ENCODE peak calls at places on chromosome 10, in six cellular contexts. H, U, L, K, V and R are unnamed samples.
A peak's percentile ranks its signal among the peaks of the same experiment; 100 is the strongest.

GRCh38 chr10:110872145-110872983 is 636 bp downstream of the PDCD4 start:
- DNase-seq in V (peak; percentile 83), L (peak; percentile 61), U (peak; percentile 93), K (peak; percentile 94), H (peak; percentile 88), R (peak; percentile 81)

GRCh38 chr10:63502832-63503231 is 18.4 kb upstream of the REEP3 start:
- DNase-seq in L (no peak), H (no peak), K (no peak), V (no peak), U (no peak), R (no peak)

GRCh38 chr10:72049969-72050781 is 38.2 kb downstream of the SPOCK2 start:
- DNase-seq in H (no peak), K (no peak), U (peak; percentile 61), L (no peak), V (peak; percentile 64), R (no peak)

GRCh38 chr10:29634764-29635625 is at the start of gene SVIL:
- DNase-seq in H (no peak), U (peak; percentile 92), L (no peak), K (peak; percentile 97), V (peak; percentile 64), R (peak; percentile 71)

GRCh38 chr10:133225707-133226191 is 4.3 kb upstream of the UTF1 start:
- DNase-seq in H (no peak), V (no peak), K (no peak), L (no peak), U (no peak), R (no peak)

GRCh38 chr10:26502988-26503387 is 64.8 kb downstream of the APBB1IP start:
- DNase-seq in U (no peak), K (no peak), H (no peak), V (no peak), L (no peak), R (no peak)

GRCh38 chr10:86289577-86289868 is 77.1 kb downstream of the GRID1 start:
- DNase-seq in V (peak; percentile 32), U (peak; percentile 16), L (no peak), H (no peak), K (no peak), R (no peak)

GRCh38 chr10:46560381-46560780 is 3.9 kb upstream of the GPRIN2 start:
- DNase-seq in K (no peak), L (no peak), V (no peak), U (no peak), H (no peak), R (no peak)

GRCh38 chr10:131788386-131788785 is 112.4 kb upstream of the PPP2R2D start:
- DNase-seq in H (no peak), V (peak; percentile 80), L (no peak), K (no peak), U (peak; percentile 72), R (no peak)

GRCh38 chr10:10804998-10805737 is 212.5 kb upstream of the CELF2 start:
- DNase-seq in V (no peak), K (no peak), H (no peak), U (peak; percentile 69), L (no peak), R (peak; percentile 77)

GRCh38 chr10:75845538-75845937 is 414.1 kb downstream of the LRMDA start:
- DNase-seq in V (no peak), U (peak; percentile 5), H (no peak), L (no peak), K (no peak), R (no peak)

GRCh38 chr10:29496341-29497162 is 138.2 kb downstream of the SVIL start:
- DNase-seq in L (peak; percentile 50), U (peak; percentile 87), V (peak; percentile 91), K (peak; percentile 73), H (peak; percentile 67), R (peak; percentile 61)

GRCh38 chr10:46253076-46254006 is 33.5 kb upstream of the ANTXRL start:
- DNase-seq in K (no peak), H (no peak), L (no peak), U (no peak), V (no peak), R (no peak)

GRCh38 chr10:113303747-113304146 is 249.1 kb upstream of the HABP2 start:
- DNase-seq in K (peak; percentile 67), V (no peak), L (no peak), U (no peak), H (no peak), R (peak; percentile 12)

GRCh38 chr10:3963191-3963673 is 178.2 kb upstream of the KLF6 start:
- DNase-seq in L (no peak), H (no peak), V (no peak), K (no peak), U (no peak), R (no peak)

GRCh38 chr10:132365102-132365501 is 31.9 kb upstream of the PWWP2B start:
- DNase-seq in U (no peak), V (no peak), K (no peak), L (no peak), H (no peak), R (no peak)

GRCh38 chr10:132641401-132641800 is 103.8 kb downstream of the INPP5A start:
- DNase-seq in V (peak; percentile 10), L (no peak), K (no peak), H (no peak), U (no peak), R (no peak)

GRCh38 chr10:127556911-127557310 is 7.8 kb downstream of the NPS start:
- DNase-seq in H (peak; percentile 74), L (no peak), U (peak; percentile 77), K (no peak), V (peak; percentile 69), R (no peak)

GRCh38 chr10:24255907-24256306 is 47.0 kb downstream of the KIAA1217 start:
- DNase-seq in U (peak; percentile 40), H (no peak), V (no peak), K (no peak), L (no peak), R (no peak)

GRCh38 chr10:29607576-29607975 is 27.2 kb downstream of the SVIL start:
- DNase-seq in K (no peak), U (no peak), V (no peak), L (no peak), H (no peak), R (no peak)

GRCh38 chr10:99799613-99800012 is 17.2 kb downstream of the ABCC2 start:
- DNase-seq in V (no peak), L (no peak), H (no peak), K (no peak), U (peak; percentile 37), R (no peak)

GRCh38 chr10:99798031-99798430 is 15.6 kb downstream of the ABCC2 start:
- DNase-seq in V (no peak), H (no peak), L (no peak), U (no peak), K (no peak), R (no peak)

GRCh38 chr10:99793819-99794218 is 11.4 kb downstream of the ABCC2 start:
- DNase-seq in H (no peak), V (no peak), K (no peak), U (no peak), L (no peak), R (no peak)

GRCh38 chr10:99796928-99797327 is 14.5 kb downstream of the ABCC2 start:
- DNase-seq in V (no peak), H (no peak), U (no peak), L (no peak), K (no peak), R (no peak)

DNA sequence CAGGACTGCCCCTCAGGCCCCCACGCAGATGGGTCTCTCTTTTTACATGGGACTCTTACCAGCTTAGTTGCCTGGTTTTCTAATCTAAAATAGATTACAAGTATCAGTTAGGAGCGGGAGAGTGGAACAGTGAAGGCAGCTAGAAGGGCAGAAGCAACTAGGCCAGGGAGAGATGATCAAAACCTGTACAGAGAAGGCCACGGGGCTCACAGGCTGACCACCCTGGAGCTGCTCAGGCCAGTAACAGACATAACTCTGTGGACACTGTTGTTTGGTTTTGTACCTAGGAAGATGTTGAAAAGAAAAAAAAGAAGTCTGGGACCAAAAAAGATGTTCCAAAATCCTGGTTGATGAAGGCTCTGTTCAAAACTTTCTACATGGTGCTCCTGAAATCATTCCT is 16.5 kb downstream of the ABCC2 start:
- DNase-seq in U (no peak), K (no peak), V (no peak), L (no peak), H (no peak), R (no peak)
- H2BK15ac ChIP-seq in U (no peak overlapping the region), K (no peak overlapping the region), V (no peak overlapping the region), L (no peak overlapping the region), H (no peak overlapping the region), R (no peak overlapping the region)

GRCh38 chr10:118742787-118743186 is 12.0 kb downstream of the CACUL1 start:
- DNase-seq in V (no peak), U (no peak), K (peak; percentile 37), L (no peak), H (no peak), R (peak; percentile 86)

GRCh38 chr10:118745056-118745455 is 9.7 kb downstream of the CACUL1 start:
- DNase-seq in L (no peak), K (no peak), H (no peak), V (no peak), U (no peak), R (no peak)

GRCh38 chr10:118751272-118751671 is 3.5 kb downstream of the CACUL1 start:
- DNase-seq in V (no peak), U (no peak), H (no peak), L (no peak), K (no peak), R (no peak)

GRCh38 chr10:118752401-118752800 is 2.4 kb downstream of the CACUL1 start:
- DNase-seq in L (no peak), U (no peak), V (no peak), K (no peak), H (no peak), R (no peak)

GRCh38 chr10:118748041-118748440 is 6.7 kb downstream of the CACUL1 start:
- DNase-seq in K (no peak), U (peak; percentile 72), V (no peak), H (no peak), L (no peak), R (no peak)
- H2BK15ac ChIP-seq in K (no peak overlapping the region), U (no peak overlapping the region), V (no peak overlapping the region), H (no peak overlapping the region), L (no peak overlapping the region), R (no peak overlapping the region)

DNA sequence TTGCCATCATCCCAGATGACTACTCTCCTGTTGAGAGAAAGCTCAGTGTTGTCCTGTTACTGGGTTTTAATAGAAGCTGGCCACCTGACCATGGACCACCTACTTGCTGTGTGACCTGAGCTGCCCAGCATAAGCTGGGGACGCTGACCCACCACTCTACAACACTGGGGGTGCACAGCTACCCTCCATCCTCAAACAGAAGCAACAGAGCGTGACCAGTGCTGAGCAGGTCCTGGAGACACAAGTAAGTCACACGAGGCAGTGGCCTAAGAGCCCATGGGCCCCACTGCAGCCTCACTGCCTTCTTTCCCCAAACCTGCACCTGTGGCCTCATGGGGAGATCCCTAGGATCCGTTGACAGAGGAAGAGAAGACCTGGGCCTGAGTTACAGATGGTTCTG is 198.6 kb upstream of the ADARB2 start:
- DNase-seq in V (no peak), L (no peak), U (no peak), H (no peak), K (no peak), R (no peak)
- H2BK15ac ChIP-seq in V (no peak overlapping the region), L (no peak overlapping the region), U (no peak overlapping the region), H (no peak overlapping the region), K (no peak overlapping the region), R (no peak overlapping the region)

DNA sequence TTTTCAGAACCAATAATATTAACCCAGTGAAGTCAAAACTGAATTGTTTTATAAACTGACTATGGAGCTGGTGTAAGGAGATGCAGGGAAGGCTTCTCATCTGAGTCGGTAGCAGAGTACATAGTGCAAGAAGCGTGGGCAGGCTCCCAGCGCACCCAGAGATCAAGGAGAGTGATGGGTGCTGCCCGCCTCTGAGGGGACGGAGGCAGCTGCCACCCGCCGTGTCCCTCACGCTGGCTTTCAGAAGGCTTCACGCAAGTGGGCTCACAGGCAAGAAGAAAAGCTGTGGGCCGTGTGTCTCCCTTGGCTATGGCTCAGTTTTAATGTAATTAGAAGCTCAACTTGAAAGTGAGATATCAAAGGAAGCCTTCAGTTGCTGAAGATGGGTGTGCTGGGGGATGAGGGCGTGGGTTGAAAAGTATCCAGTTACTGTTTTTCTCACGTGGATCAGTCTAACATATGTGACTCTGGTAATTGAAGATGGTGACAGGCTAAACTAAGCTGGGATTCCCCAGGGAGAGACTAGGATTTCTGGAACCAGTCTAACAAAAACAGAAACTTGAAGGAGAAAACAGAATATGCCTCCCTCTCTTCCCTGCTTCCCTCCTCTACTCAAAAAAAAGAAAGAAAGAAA is 159.9 kb downstream of the MGMT start:
- DNase-seq in K (no peak), H (no peak), V (no peak), L (no peak), U (no peak), R (peak; percentile 4)
- H2BK15ac ChIP-seq in K (no peak overlapping the region), H (no peak overlapping the region), V (no peak overlapping the region), L (no peak overlapping the region), U (no peak overlapping the region), R (no peak overlapping the region)